ENCODE peak calls at places on chromosomes 3 and 15, in four cellular contexts. J, I, D and L are unnamed samples.

GRCh38 chr3:8603115-8603710 is 41.4 kb downstream of the SSUH2 start:
- DNase-seq in I (no peak), D (no peak), J (no peak), L (peak; percentile 65)

GRCh38 chr3:33063651-33064051 is 33.3 kb downstream of the GLB1 start:
- DNase-seq in I (peak; percentile 37), J (no peak), D (peak; percentile 43), L (no peak)

GRCh38 chr3:48119495-48120193 is 68.6 kb downstream of the CDC25A start:
- DNase-seq in D (no peak), I (no peak), J (no peak), L (no peak)

GRCh38 chr3:139213936-139214335 is 129.9 kb upstream of the MRPS22 start:
- DNase-seq in I (no peak), J (no peak), D (no peak), L (no peak)

GRCh38 chr3:195004512-195005250 is 266.3 kb downstream of the XXYLT1 start:
- DNase-seq in D (no peak), I (no peak), J (peak; percentile 39), L (peak; percentile 62)

GRCh38 chr3:62665627-62666433 is 209.4 kb downstream of the CADPS start:
- DNase-seq in I (no peak), J (peak; percentile 72), D (peak; percentile 16), L (no peak)

GRCh38 chr15:67543348-67543718 is 830 bp downstream of the MAP2K5 start:
- DNase-seq in J (no peak), I (no peak), D (no peak), L (no peak)

GRCh38 chr3:110307065-110307809 is 764.4 kb upstream of the NECTIN3 start:
- DNase-seq in D (no peak), J (no peak), I (no peak), L (no peak)

DNA sequence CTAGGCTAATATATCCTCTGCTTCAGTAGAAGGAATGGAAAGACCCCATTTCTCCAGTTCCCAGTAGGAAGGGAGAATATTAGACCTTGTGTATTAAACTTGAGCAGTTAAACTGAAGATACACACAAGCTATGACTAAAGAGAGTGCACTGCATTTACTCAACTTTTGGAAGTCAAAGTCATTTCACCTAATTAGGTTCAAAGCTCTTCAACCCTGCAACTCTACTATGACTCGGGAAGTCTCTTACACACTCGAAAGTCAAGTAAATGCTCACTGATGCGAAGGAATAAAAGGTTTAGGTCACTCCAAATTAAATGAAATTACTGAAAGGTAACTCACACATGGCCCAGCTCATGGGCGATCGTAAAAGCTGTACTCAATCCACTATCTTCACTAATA is 33.8 kb downstream of the ADAMTS9 start:
- DNase-seq in I (no peak), D (no peak), J (no peak), L (no peak)
- TF ChIP-seq CTCF in I (no peak), D (no peak), J (no peak), L (no peak)

GRCh38 chr3:116618138-116618537 is 91.4 kb upstream of the TUSC7 start:
- DNase-seq in J (no peak), D (no peak), I (no peak), L (no peak)

GRCh38 chr3:116610124-116610523 is 99.5 kb upstream of the TUSC7 start:
- DNase-seq in I (no peak), J (no peak), D (no peak), L (no peak)

GRCh38 chr3:116614795-116615362 is 94.7 kb upstream of the TUSC7 start:
- DNase-seq in D (no peak), J (no peak), I (no peak), L (no peak)
- TF ChIP-seq CTCF in D (no peak), J (peak; percentile 75), I (no peak), L (peak; percentile 38)

DNA sequence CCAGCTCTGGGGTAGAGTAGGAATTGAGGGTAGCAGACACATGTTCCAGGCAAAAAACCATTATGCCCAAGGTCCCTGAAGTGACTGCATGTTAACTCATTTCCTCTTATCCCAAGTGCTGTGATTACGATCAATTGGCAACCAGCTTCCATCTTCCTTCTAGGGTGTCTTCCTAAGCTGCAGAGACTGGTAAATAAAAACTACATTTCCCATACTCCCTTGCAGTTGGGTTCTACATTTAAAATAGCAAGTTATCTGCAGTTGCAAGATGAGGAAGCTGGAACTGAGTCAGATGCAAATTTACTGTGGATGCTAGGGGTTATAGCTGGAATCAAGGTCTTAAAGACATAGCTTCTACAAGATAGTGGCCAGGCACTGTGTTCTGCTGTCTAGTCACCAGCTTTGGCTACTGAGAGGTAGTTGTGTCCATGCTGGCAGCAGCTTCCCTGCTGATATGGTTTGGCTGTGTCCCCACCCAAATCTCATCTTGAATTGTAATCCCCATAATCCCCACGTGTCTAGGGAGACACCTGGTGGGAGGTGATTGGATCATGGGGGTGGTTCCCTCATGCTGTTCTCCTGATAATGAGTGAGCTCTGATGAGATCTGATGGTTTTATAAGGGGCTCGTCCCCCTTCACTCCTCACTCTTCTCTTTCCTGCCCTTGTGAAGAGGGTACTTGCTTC is 51.3 kb upstream of the FBN1 start:
- DNase-seq in I (no peak), D (no peak), J (no peak), L (no peak)
- TF ChIP-seq CTCF in I (no peak), D (no peak), J (no peak), L (no peak)

GRCh38 chr3:40846466-40846865 is 321.7 kb downstream of the ZNF621 start:
- DNase-seq in D (no peak), I (no peak), J (no peak), L (peak; percentile 15)

GRCh38 chr3:40848411-40848810 is 323.7 kb downstream of the ZNF621 start:
- DNase-seq in I (no peak), D (no peak), J (no peak), L (peak; percentile 5)

GRCh38 chr3:40845916-40846315 is 321.2 kb downstream of the ZNF621 start:
- DNase-seq in J (no peak), D (no peak), I (no peak), L (peak; percentile 10)

GRCh38 chr3:40845447-40845846 is 320.7 kb downstream of the ZNF621 start:
- DNase-seq in J (no peak), I (no peak), D (no peak), L (peak; percentile 34)

GRCh38 chr3:40847571-40847992 is 322.8 kb downstream of the ZNF621 start:
- DNase-seq in I (no peak), J (no peak), D (no peak), L (peak; percentile 53)
- TF ChIP-seq CTCF in I (no peak), J (no peak), D (no peak), L (peak; percentile 34)

GRCh38 chr3:161423911-161424522 is 52.7 kb upstream of the SPTSSB start:
- DNase-seq in D (no peak), J (no peak), I (no peak), L (no peak)
- TF ChIP-seq CTCF in D (peak; percentile 47), J (peak; percentile 90), I (peak; percentile 92), L (peak; percentile 71)

GRCh38 chr3:149813367-149814281 is 609 bp downstream of the RNF13 start:
- DNase-seq in I (no peak), D (no peak), J (no peak), L (no peak)
- TF ChIP-seq CTCF in I (no peak), D (no peak), J (no peak), L (no peak)

DNA sequence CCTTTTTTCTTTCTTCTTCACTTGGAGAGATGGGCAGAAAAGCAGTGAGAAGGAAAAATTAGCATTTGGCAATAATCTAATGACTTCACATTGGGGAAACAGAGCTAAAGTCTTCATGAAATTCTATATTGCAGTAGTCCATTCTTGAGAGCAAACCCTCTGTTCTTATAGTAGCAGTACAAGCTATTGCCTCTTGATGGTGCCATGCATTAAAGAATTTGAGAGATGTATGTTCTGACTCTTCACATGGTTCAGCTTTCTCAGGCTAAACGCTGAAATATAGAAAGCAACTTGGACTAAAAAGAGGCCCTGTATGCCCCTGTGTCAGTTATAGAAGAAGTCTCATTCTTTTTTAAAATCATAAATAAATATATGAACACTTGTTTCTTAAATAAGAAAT is 36.0 kb downstream of the PHLDB2 start:
- DNase-seq in J (no peak), I (no peak), D (no peak), L (no peak)
- TF ChIP-seq CTCF in J (peak; percentile 63), I (no peak), D (peak; percentile 47), L (peak; percentile 45)